ENCODE peak calls at places on chromosomes 4 and X, in eight cellular contexts. J is GM13977, S is tibial artery, C is GM10248, K is foreskin fibroblast, U is A549, E is brain microvascular endothelial cell, L is nephron progenitor cell. I is an unnamed sample.

GRCh38 chr4:146545102-146545501 is 23.4 kb upstream of the SLC10A7 start:
- DNase-seq in J (peak; percentile 42), S (no peak), C (peak; percentile 38), K (no peak), U (peak; percentile 33), E (peak; percentile 49), L (no peak), I (peak; percentile 18)

GRCh38 chr4:70061980-70062379 is 11.7 kb downstream of the HTN1 start:
- DNase-seq in J (no peak), S (no peak), C (no peak), K (no peak), U (no peak), E (no peak), L (no peak), I (no peak)

GRCh38 chr4:79237836-79238235 is 88.0 kb downstream of the NAA11 start:
- DNase-seq in J (no peak), S (no peak), C (no peak), K (no peak), U (no peak), E (no peak), L (no peak), I (no peak)

GRCh38 chr4:4981427-4981826 is 37.8 kb downstream of the CYTL1 start:
- DNase-seq in J (no peak), S (peak; percentile 50), C (no peak), K (peak; percentile 22), U (no peak), E (no peak), L (no peak), I (no peak)

GRCh38 chrX:38968344-38968743 is 167.1 kb downstream of the MID1IP1 start:
- DNase-seq in J (no peak), S (no peak), C (no peak), K (no peak), U (no peak), E (no peak), L (no peak), I (no peak)

GRCh38 chr4:72701987-72702819 is 133.2 kb upstream of the ADAMTS3 start:
- DNase-seq in J (peak; percentile 46), S (peak; percentile 25), C (peak; percentile 26), K (peak; percentile 19), U (peak; percentile 45), E (peak; percentile 77), L (peak; percentile 12), I (peak; percentile 30)

GRCh38 chr4:3712936-3713335 is 53.2 kb upstream of the ADRA2C start:
- DNase-seq in J (no peak), S (no peak), C (no peak), K (no peak), U (no peak), E (no peak), L (no peak), I (no peak)

GRCh38 chr4:173226401-173226888 is 57.8 kb downstream of the GALNT7 start:
- DNase-seq in J (no peak), S (no peak), C (no peak), K (no peak), U (no peak), E (no peak), L (no peak), I (no peak)

GRCh38 chr4:1656986-1657385 is 27.1 kb downstream of the FAM53A start:
- DNase-seq in J (no peak), S (no peak), C (no peak), K (no peak), U (no peak), E (no peak), L (no peak), I (no peak)

GRCh38 chrX:86507337-86507736 is 359.1 kb downstream of the DACH2 start:
- DNase-seq in J (no peak), S (no peak), C (no peak), K (no peak), U (no peak), E (no peak), L (peak; percentile 28), I (no peak)

GRCh38 chrX:140572724-140573123 is 67.9 kb upstream of the SOX3 start:
- DNase-seq in J (peak; percentile 31), S (peak; percentile 22), C (peak; percentile 16), K (no peak), U (peak; percentile 51), E (peak; percentile 8), L (peak; percentile 58), I (peak; percentile 6)

GRCh38 chrX:71913156-71913950 is 2.7 kb downstream of the NHSL2 start:
- DNase-seq in J (no peak), S (no peak), C (no peak), K (no peak), U (no peak), E (no peak), L (no peak), I (no peak)

GRCh38 chr4:144374065-144374464 is 233.5 kb upstream of the GYPA start:
- DNase-seq in J (peak; percentile 9), S (no peak), C (peak; percentile 2), K (no peak), U (no peak), E (no peak), L (no peak), I (peak; percentile 6)

GRCh38 chr4:129526812-129527211 is 430.9 kb downstream of the C4orf33 start:
- DNase-seq in J (no peak), S (no peak), C (no peak), K (no peak), U (peak; percentile 29), E (no peak), L (no peak), I (no peak)

GRCh38 chr4:168098257-168098717 is 6.0 kb downstream of the ANXA10 start:
- DNase-seq in J (no peak), S (no peak), C (no peak), K (peak; percentile 25), U (peak; percentile 11), E (peak; percentile 60), L (no peak), I (no peak)

GRCh38 chr4:42995343-42995944 is 102.9 kb downstream of the GRXCR1 start:
- DNase-seq in J (peak; percentile 48), S (no peak), C (peak; percentile 32), K (no peak), U (peak; percentile 11), E (no peak), L (peak; percentile 5), I (peak; percentile 32)

GRCh38 chr4:98518555-98519267 is 139.7 kb downstream of the TSPAN5 start:
- DNase-seq in J (peak; percentile 23), S (no peak), C (peak; percentile 22), K (no peak), U (no peak), E (no peak), L (no peak), I (peak; percentile 25)

GRCh38 chr4:13892739-13893105 is 265.2 kb upstream of the BOD1L1 start:
- DNase-seq in J (no peak), S (no peak), C (no peak), K (no peak), U (peak; percentile 70), E (peak; percentile 80), L (no peak), I (no peak)

GRCh38 chrX:16718824-16719333 is 533 bp upstream of the SYAP1 start:
- DNase-seq in J (no peak), S (no peak), C (no peak), K (no peak), U (no peak), E (no peak), L (no peak), I (no peak)

GRCh38 chr4:142128529-142128928 is 492.1 kb downstream of the IL15 start:
- DNase-seq in J (no peak), S (no peak), C (no peak), K (no peak), U (no peak), E (no peak), L (peak; percentile 10), I (no peak)

GRCh38 chr4:128328106-128328505 is 40.5 kb upstream of the PGRMC2 start:
- DNase-seq in J (no peak), S (no peak), C (no peak), K (no peak), U (no peak), E (no peak), L (no peak), I (no peak)

GRCh38 chrX:105189093-105189492 is 31.4 kb downstream of the TEX13A start:
- DNase-seq in J (no peak), S (no peak), C (no peak), K (no peak), U (no peak), E (no peak), L (no peak), I (no peak)

GRCh38 chrX:105190252-105190853 is 30.1 kb downstream of the TEX13A start:
- DNase-seq in J (peak; percentile 23), S (no peak), C (peak; percentile 16), K (no peak), U (peak; percentile 28), E (peak; percentile 40), L (peak; percentile 30), I (peak; percentile 7)

GRCh38 chrX:105191878-105192277 is 28.6 kb downstream of the TEX13A start:
- DNase-seq in J (peak; percentile 12), S (no peak), C (peak; percentile 8), K (no peak), U (peak; percentile 10), E (peak; percentile 3), L (peak; percentile 28), I (no peak)
- TF ChIP-seq CTCF in J (peak; percentile 24), S (no peak), C (no peak), K (peak; percentile 34), U (no peak), E (peak; percentile 71), L (peak; percentile 42), I (no peak)

GRCh38 chr4:101187837-101188236 is 159.5 kb downstream of the PPP3CA start:
- DNase-seq in J (no peak), S (no peak), C (no peak), K (no peak), U (peak; percentile 20), E (no peak), L (no peak), I (no peak)
- TF ChIP-seq CTCF in J (no peak), S (no peak), C (no peak), K (no peak), U (peak; percentile 45), E (no peak), L (no peak), I (no peak)

GRCh38 chrX:82676386-82676785 is 831.7 kb upstream of the POU3F4 start:
- DNase-seq in J (no peak), S (no peak), C (no peak), K (no peak), U (peak; percentile 1), E (no peak), L (no peak), I (no peak)
- TF ChIP-seq CTCF in J (peak; percentile 26), S (no peak), C (no peak), K (no peak), U (peak; percentile 14), E (no peak), L (no peak), I (no peak)

GRCh38 chr4:185229021-185229818 is 19.8 kb downstream of the SNX25 start:
- DNase-seq in J (no peak), S (no peak), C (no peak), K (no peak), U (no peak), E (no peak), L (no peak), I (no peak)

GRCh38 chr4:185222598-185222997 is 13.2 kb downstream of the SNX25 start:
- DNase-seq in J (no peak), S (no peak), C (no peak), K (peak; percentile 70), U (no peak), E (no peak), L (no peak), I (no peak)

GRCh38 chr4:185227713-185228278 is 18.4 kb downstream of the SNX25 start:
- DNase-seq in J (no peak), S (no peak), C (no peak), K (no peak), U (no peak), E (no peak), L (no peak), I (no peak)

GRCh38 chr4:185224597-185224996 is 15.2 kb downstream of the SNX25 start:
- DNase-seq in J (no peak), S (no peak), C (no peak), K (no peak), U (no peak), E (no peak), L (no peak), I (no peak)

GRCh38 chr4:185227131-185227551 is 17.7 kb downstream of the SNX25 start:
- DNase-seq in J (no peak), S (no peak), C (no peak), K (no peak), U (no peak), E (no peak), L (peak; percentile 18), I (no peak)
- TF ChIP-seq CTCF in J (no peak), S (no peak), C (no peak), K (no peak), U (no peak), E (peak; percentile 48), L (peak; percentile 8), I (no peak)

I was measured in GM20000.